ENCODE peak calls at places on chromosomes 4 and X, in eight cellular contexts. One of them, this sample, is unnamed.

GRCh38 chr4:139229534-139230039 is 50.4 kb downstream of the MGARP start:
- DNase-seq in right atrium auricular region: no peak
- DNase-seq in SJSA1: no peak
- DNase-seq in T-helper 9 cell: no peak
- DNase-seq in Calu3: peak
- DNase-seq in psoas muscle: no peak
- DNase-seq in GDM1: peak
- DNase-seq in COR-L47: peak
- DNase-seq in this sample: no peak

GRCh38 chrX:153672531-153673397 is 849 bp downstream of the PNCK start:
- DNase-seq in T-helper 9 cell: no peak
- DNase-seq in COR-L47: no peak
- DNase-seq in SJSA1: no peak
- DNase-seq in psoas muscle: no peak
- DNase-seq in right atrium auricular region: no peak
- DNase-seq in GDM1: no peak
- DNase-seq in Calu3: no peak
- DNase-seq in this sample: no peak

GRCh38 chr4:7647932-7648812 is 213.4 kb upstream of the PSAPL1 start:
- DNase-seq in GDM1: peak
- DNase-seq in right atrium auricular region: no peak
- DNase-seq in T-helper 9 cell: no peak
- DNase-seq in Calu3: no peak
- DNase-seq in psoas muscle: no peak
- DNase-seq in COR-L47: no peak
- DNase-seq in SJSA1: no peak
- DNase-seq in this sample: no peak

GRCh38 chr4:151657896-151658295 is 102.9 kb downstream of the GATB start:
- DNase-seq in Calu3: no peak
- DNase-seq in T-helper 9 cell: no peak
- DNase-seq in right atrium auricular region: no peak
- DNase-seq in COR-L47: no peak
- DNase-seq in SJSA1: no peak
- DNase-seq in GDM1: no peak
- DNase-seq in psoas muscle: no peak
- DNase-seq in this sample: no peak

GRCh38 chr4:122329876-122330595 is 48.8 kb upstream of the ADAD1 start:
- DNase-seq in right atrium auricular region: no peak
- DNase-seq in psoas muscle: no peak
- DNase-seq in T-helper 9 cell: no peak
- DNase-seq in COR-L47: no peak
- DNase-seq in Calu3: no peak
- DNase-seq in SJSA1: no peak
- DNase-seq in GDM1: no peak
- DNase-seq in this sample: no peak

GRCh38 chr4:10342866-10343265 is 114.4 kb downstream of the ZNF518B start:
- DNase-seq in T-helper 9 cell: no peak
- DNase-seq in COR-L47: no peak
- DNase-seq in right atrium auricular region: no peak
- DNase-seq in Calu3: no peak
- DNase-seq in GDM1: no peak
- DNase-seq in SJSA1: no peak
- DNase-seq in psoas muscle: no peak
- DNase-seq in this sample: no peak

GRCh38 chr4:174674305-174674840 is 152.1 kb upstream of the HPGD start:
- DNase-seq in psoas muscle: no peak
- DNase-seq in T-helper 9 cell: no peak
- DNase-seq in Calu3: no peak
- DNase-seq in right atrium auricular region: no peak
- DNase-seq in SJSA1: no peak
- DNase-seq in GDM1: no peak
- DNase-seq in COR-L47: no peak
- DNase-seq in this sample: no peak

GRCh38 chr4:7356667-7357295 is 77.9 kb downstream of the PSAPL1 start:
- DNase-seq in GDM1: no peak
- DNase-seq in COR-L47: no peak
- DNase-seq in Calu3: no peak
- DNase-seq in T-helper 9 cell: no peak
- DNase-seq in right atrium auricular region: no peak
- DNase-seq in psoas muscle: no peak
- DNase-seq in SJSA1: no peak
- DNase-seq in this sample: no peak

GRCh38 chrX:137930562-137930961 is 364.6 kb downstream of the ZIC3 start:
- DNase-seq in SJSA1: no peak
- DNase-seq in GDM1: no peak
- DNase-seq in right atrium auricular region: no peak
- DNase-seq in psoas muscle: no peak
- DNase-seq in T-helper 9 cell: no peak
- DNase-seq in Calu3: no peak
- DNase-seq in COR-L47: no peak
- DNase-seq in this sample: no peak

GRCh38 chr4:46270986-46271596 is 118.8 kb downstream of the GABRA2 start:
- DNase-seq in right atrium auricular region: no peak
- DNase-seq in GDM1: peak
- DNase-seq in SJSA1: no peak
- DNase-seq in psoas muscle: no peak
- DNase-seq in T-helper 9 cell: no peak
- DNase-seq in COR-L47: no peak
- DNase-seq in Calu3: no peak
- DNase-seq in this sample: no peak

GRCh38 chr4:75643651-75644050 is 13.3 kb upstream of the CDKL2 start:
- DNase-seq in Calu3: no peak
- DNase-seq in T-helper 9 cell: no peak
- DNase-seq in right atrium auricular region: no peak
- DNase-seq in COR-L47: no peak
- DNase-seq in GDM1: no peak
- DNase-seq in psoas muscle: no peak
- DNase-seq in SJSA1: no peak
- DNase-seq in this sample: no peak

GRCh38 chrX:70755850-70756249 is 152.7 kb downstream of the TEX11 start:
- DNase-seq in Calu3: no peak
- DNase-seq in psoas muscle: no peak
- DNase-seq in COR-L47: no peak
- DNase-seq in GDM1: no peak
- DNase-seq in SJSA1: no peak
- DNase-seq in T-helper 9 cell: no peak
- DNase-seq in right atrium auricular region: no peak
- DNase-seq in this sample: no peak

GRCh38 chr4:110224812-110225211 is 26.4 kb upstream of the ELOVL6 start:
- DNase-seq in Calu3: no peak
- DNase-seq in GDM1: no peak
- DNase-seq in psoas muscle: no peak
- DNase-seq in T-helper 9 cell: no peak
- DNase-seq in COR-L47: no peak
- DNase-seq in SJSA1: no peak
- DNase-seq in right atrium auricular region: no peak
- DNase-seq in this sample: no peak